ENCODE peak calls at places on chromosome 2, in ten cellular contexts. One of them, this sample, is unnamed.

GRCh38 chr2:79985571-79985970 is 319.0 kb downstream of the LRRTM1 start:
- DNase-seq in hypothalamus: no peak
- DNase-seq in substantia nigra: no peak
- DNase-seq in activated CD4-positive, alpha-beta T cell treated with anti-CD3 and anti-CD28 coated beads, Interleukin-2, amount 50 U/mL, for 24 hours: no peak
- DNase-seq in cardiac fibroblast: no peak
- DNase-seq in endothelial cell: no peak
- DNase-seq in GM03348: no peak
- DNase-seq in T-helper 9 cell: no peak
- DNase-seq in left cardiac atrium: no peak
- DNase-seq in stimulated activated CD4-positive, alpha-beta T cell treated with anti-CD3 and anti-CD28 coated beads, Interleukin-4, amount 100 ng/mL, for 48 hours: no peak
- DNase-seq in this sample: no peak

GRCh38 chr2:225486226-225486625 is 86.7 kb downstream of the NYAP2 start:
- DNase-seq in hypothalamus: no peak
- DNase-seq in substantia nigra: no peak
- DNase-seq in activated CD4-positive, alpha-beta T cell treated with anti-CD3 and anti-CD28 coated beads, Interleukin-2, amount 50 U/mL, for 24 hours: no peak
- DNase-seq in cardiac fibroblast: no peak
- DNase-seq in endothelial cell: no peak
- DNase-seq in GM03348: no peak
- DNase-seq in T-helper 9 cell: no peak
- DNase-seq in left cardiac atrium: no peak
- DNase-seq in stimulated activated CD4-positive, alpha-beta T cell treated with anti-CD3 and anti-CD28 coated beads, Interleukin-4, amount 100 ng/mL, for 48 hours: no peak
- DNase-seq in this sample: no peak

GRCh38 chr2:183359867-183360266 is 235.6 kb downstream of the NUP35 start:
- DNase-seq in hypothalamus: no peak
- DNase-seq in substantia nigra: no peak
- DNase-seq in activated CD4-positive, alpha-beta T cell treated with anti-CD3 and anti-CD28 coated beads, Interleukin-2, amount 50 U/mL, for 24 hours: no peak
- DNase-seq in cardiac fibroblast: peak; percentile 52
- DNase-seq in endothelial cell: no peak
- DNase-seq in GM03348: peak; percentile 7
- DNase-seq in T-helper 9 cell: no peak
- DNase-seq in left cardiac atrium: no peak
- DNase-seq in stimulated activated CD4-positive, alpha-beta T cell treated with anti-CD3 and anti-CD28 coated beads, Interleukin-4, amount 100 ng/mL, for 48 hours: no peak
- DNase-seq in this sample: no peak

GRCh38 chr2:183490930-183491329 is 366.7 kb downstream of the NUP35 start:
- DNase-seq in hypothalamus: no peak
- DNase-seq in substantia nigra: no peak
- DNase-seq in activated CD4-positive, alpha-beta T cell treated with anti-CD3 and anti-CD28 coated beads, Interleukin-2, amount 50 U/mL, for 24 hours: no peak
- DNase-seq in cardiac fibroblast: peak; percentile 1
- DNase-seq in endothelial cell: no peak
- DNase-seq in GM03348: no peak
- DNase-seq in T-helper 9 cell: no peak
- DNase-seq in left cardiac atrium: peak; percentile 28
- DNase-seq in stimulated activated CD4-positive, alpha-beta T cell treated with anti-CD3 and anti-CD28 coated beads, Interleukin-4, amount 100 ng/mL, for 48 hours: no peak
- DNase-seq in this sample: no peak

GRCh38 chr2:182426082-182426914 is 538 bp downstream of the PDE1A start:
- DNase-seq in hypothalamus: no peak
- DNase-seq in substantia nigra: no peak
- DNase-seq in activated CD4-positive, alpha-beta T cell treated with anti-CD3 and anti-CD28 coated beads, Interleukin-2, amount 50 U/mL, for 24 hours: no peak
- DNase-seq in cardiac fibroblast: peak; percentile 53
- DNase-seq in endothelial cell: no peak
- DNase-seq in GM03348: peak; percentile 25
- DNase-seq in T-helper 9 cell: no peak
- DNase-seq in left cardiac atrium: no peak
- DNase-seq in stimulated activated CD4-positive, alpha-beta T cell treated with anti-CD3 and anti-CD28 coated beads, Interleukin-4, amount 100 ng/mL, for 48 hours: no peak
- DNase-seq in this sample: no peak

GRCh38 chr2:128245816-128246215 is 72.9 kb downstream of the HS6ST1 start:
- DNase-seq in hypothalamus: no peak
- DNase-seq in substantia nigra: no peak
- DNase-seq in activated CD4-positive, alpha-beta T cell treated with anti-CD3 and anti-CD28 coated beads, Interleukin-2, amount 50 U/mL, for 24 hours: no peak
- DNase-seq in cardiac fibroblast: no peak
- DNase-seq in endothelial cell: no peak
- DNase-seq in GM03348: no peak
- DNase-seq in T-helper 9 cell: no peak
- DNase-seq in left cardiac atrium: no peak
- DNase-seq in stimulated activated CD4-positive, alpha-beta T cell treated with anti-CD3 and anti-CD28 coated beads, Interleukin-4, amount 100 ng/mL, for 48 hours: no peak
- DNase-seq in this sample: no peak

GRCh38 chr2:174176898-174177297 is 71.4 kb downstream of the OLA1 start:
- DNase-seq in hypothalamus: no peak
- DNase-seq in substantia nigra: no peak
- DNase-seq in activated CD4-positive, alpha-beta T cell treated with anti-CD3 and anti-CD28 coated beads, Interleukin-2, amount 50 U/mL, for 24 hours: no peak
- DNase-seq in cardiac fibroblast: peak; percentile 60
- DNase-seq in endothelial cell: no peak
- DNase-seq in GM03348: no peak
- DNase-seq in T-helper 9 cell: no peak
- DNase-seq in left cardiac atrium: no peak
- DNase-seq in stimulated activated CD4-positive, alpha-beta T cell treated with anti-CD3 and anti-CD28 coated beads, Interleukin-4, amount 100 ng/mL, for 48 hours: no peak
- DNase-seq in this sample: no peak

GRCh38 chr2:241122376-241123002 is 20.4 kb upstream of the MTERF4 start:
- DNase-seq in hypothalamus: no peak
- DNase-seq in substantia nigra: no peak
- DNase-seq in activated CD4-positive, alpha-beta T cell treated with anti-CD3 and anti-CD28 coated beads, Interleukin-2, amount 50 U/mL, for 24 hours: no peak
- DNase-seq in cardiac fibroblast: no peak
- DNase-seq in endothelial cell: no peak
- DNase-seq in GM03348: no peak
- DNase-seq in T-helper 9 cell: no peak
- DNase-seq in left cardiac atrium: no peak
- DNase-seq in stimulated activated CD4-positive, alpha-beta T cell treated with anti-CD3 and anti-CD28 coated beads, Interleukin-4, amount 100 ng/mL, for 48 hours: no peak
- DNase-seq in this sample: no peak

GRCh38 chr2:101946372-101946771 is 45.4 kb upstream of the IL1R2 start:
- DNase-seq in hypothalamus: no peak
- DNase-seq in substantia nigra: no peak
- DNase-seq in activated CD4-positive, alpha-beta T cell treated with anti-CD3 and anti-CD28 coated beads, Interleukin-2, amount 50 U/mL, for 24 hours: no peak
- DNase-seq in cardiac fibroblast: no peak
- DNase-seq in endothelial cell: no peak
- DNase-seq in GM03348: no peak
- DNase-seq in T-helper 9 cell: no peak
- DNase-seq in left cardiac atrium: no peak
- DNase-seq in stimulated activated CD4-positive, alpha-beta T cell treated with anti-CD3 and anti-CD28 coated beads, Interleukin-4, amount 100 ng/mL, for 48 hours: no peak
- DNase-seq in this sample: no peak

GRCh38 chr2:203720011-203720410 is 13.6 kb downstream of the CD28 start:
- DNase-seq in hypothalamus: no peak
- DNase-seq in substantia nigra: no peak
- DNase-seq in activated CD4-positive, alpha-beta T cell treated with anti-CD3 and anti-CD28 coated beads, Interleukin-2, amount 50 U/mL, for 24 hours: no peak
- DNase-seq in cardiac fibroblast: no peak
- DNase-seq in endothelial cell: no peak
- DNase-seq in GM03348: no peak
- DNase-seq in T-helper 9 cell: no peak
- DNase-seq in left cardiac atrium: no peak
- DNase-seq in stimulated activated CD4-positive, alpha-beta T cell treated with anti-CD3 and anti-CD28 coated beads, Interleukin-4, amount 100 ng/mL, for 48 hours: no peak
- DNase-seq in this sample: no peak

GRCh38 chr2:187505064-187505672 is 49.1 kb downstream of the TFPI start:
- DNase-seq in hypothalamus: no peak
- DNase-seq in substantia nigra: no peak
- DNase-seq in activated CD4-positive, alpha-beta T cell treated with anti-CD3 and anti-CD28 coated beads, Interleukin-2, amount 50 U/mL, for 24 hours: no peak
- DNase-seq in cardiac fibroblast: no peak
- DNase-seq in endothelial cell: no peak
- DNase-seq in GM03348: no peak
- DNase-seq in T-helper 9 cell: no peak
- DNase-seq in left cardiac atrium: no peak
- DNase-seq in stimulated activated CD4-positive, alpha-beta T cell treated with anti-CD3 and anti-CD28 coated beads, Interleukin-4, amount 100 ng/mL, for 48 hours: no peak
- DNase-seq in this sample: no peak

This sample was measured in amniotic stem cell.